ENCODE peak calls at places on chromosome 17, in five cellular contexts. Y is A549, H is cardiac fibroblast, Q is breast epithelium, J is foreskin fibroblast. V is an unnamed sample.

GRCh38 chr17:49000943-49001342 is 3.8 kb downstream of the IGF2BP1 start:
- DNase-seq in Y (no peak), Q (no peak), J (no peak), H (peak), V (no peak)

GRCh38 chr17:8696951-8697745 is 47.5 kb downstream of the CCDC42 start:
- DNase-seq in H (peak), J (no peak), Y (no peak), Q (no peak), V (peak)

GRCh38 chr17:21272881-21273839 is 11.4 kb upstream of the MAP2K3 start:
- DNase-seq in H (no peak), Q (no peak), J (no peak), Y (no peak), V (no peak)

GRCh38 chr17:17763136-17763535 is 73.7 kb downstream of the SREBF1 start:
- DNase-seq in Y (no peak), H (no peak), Q (no peak), J (no peak), V (no peak)

GRCh38 chr17:26963163-26963503 is 330.8 kb upstream of the WSB1 start:
- DNase-seq in H (no peak), J (no peak), Y (no peak), Q (no peak), V (no peak)

GRCh38 chr17:73906896-73907600 is 262.8 kb upstream of the SDK2 start:
- DNase-seq in Q (no peak), Y (no peak), J (no peak), H (no peak), V (no peak)

GRCh38 chr17:78706271-78706915 is 75.7 kb downstream of the CYTH1 start:
- DNase-seq in Y (peak), J (no peak), Q (no peak), H (no peak), V (no peak)

GRCh38 chr17:17125136-17126084 is 80.7 kb downstream of the PLD6 start:
- DNase-seq in H (no peak), Y (no peak), J (no peak), Q (no peak), V (no peak)

GRCh38 chr17:62718420-62718819 is 89.7 kb downstream of the MARCHF10 start:
- DNase-seq in H (peak), Y (no peak), Q (no peak), J (no peak), V (no peak)

GRCh38 chr17:37678036-37678435 is 34.8 kb upstream of the DDX52 start:
- DNase-seq in Q (no peak), J (no peak), H (no peak), Y (no peak), V (no peak)

GRCh38 chr17:2433696-2434095 is 32.8 kb upstream of the MNT start:
- DNase-seq in H (no peak), Q (no peak), Y (no peak), J (no peak), V (no peak)

GRCh38 chr17:31907342-31907975 is 6.0 kb upstream of the UTP6 start:
- DNase-seq in Q (peak), Y (no peak), H (peak), J (peak), V (no peak)

GRCh38 chr17:69909389-69909788 is 165.6 kb upstream of the KCNJ16 start:
- DNase-seq in Q (no peak), J (no peak), Y (no peak), H (no peak), V (no peak)

GRCh38 chr17:50638572-50638850 is 3.8 kb downstream of the ABCC3 start:
- DNase-seq in Y (peak), J (peak), Q (no peak), H (peak), V (no peak)

GRCh38 chr17:80274317-80274716 is 13.7 kb downstream of the RNF213 start:
- DNase-seq in Y (no peak), Q (no peak), H (no peak), J (no peak), V (no peak)

GRCh38 chr17:77741109-77741508 is 217.4 kb upstream of the TNRC6C start:
- DNase-seq in Q (no peak), H (no peak), J (no peak), Y (no peak), V (no peak)

GRCh38 chr17:42673885-42674754 is 2.7 kb downstream of the PLEKHH3 start:
- DNase-seq in H (peak), Q (no peak), Y (peak), J (peak), V (no peak)

GRCh38 chr17:76929148-76929547 is 60.9 kb downstream of the MGAT5B start:
- DNase-seq in Q (no peak), J (no peak), H (no peak), Y (no peak), V (no peak)

GRCh38 chr17:7019839-7020519 is 2.9 kb upstream of the BCL6B start:
- DNase-seq in Y (peak), H (peak), Q (peak), J (no peak), V (no peak)

GRCh38 chr17:30363715-30364202 is 15.0 kb upstream of the CPD start:
- DNase-seq in Y (no peak), H (peak), J (peak), Q (peak), V (peak)

GRCh38 chr17:28390563-28390962 is 15.4 kb downstream of the SLC46A1 start:
- DNase-seq in Y (no peak), J (no peak), Q (no peak), H (no peak), V (no peak)

GRCh38 chr17:8585911-8586310 is 44.6 kb downstream of the MYH10 start:
- DNase-seq in H (no peak), J (no peak), Q (no peak), Y (no peak), V (no peak)

GRCh38 chr17:78316867-78317816 is 42.7 kb downstream of the SOCS3 start:
- DNase-seq in Y (peak), J (peak), H (peak), Q (no peak), V (no peak)

DNA sequence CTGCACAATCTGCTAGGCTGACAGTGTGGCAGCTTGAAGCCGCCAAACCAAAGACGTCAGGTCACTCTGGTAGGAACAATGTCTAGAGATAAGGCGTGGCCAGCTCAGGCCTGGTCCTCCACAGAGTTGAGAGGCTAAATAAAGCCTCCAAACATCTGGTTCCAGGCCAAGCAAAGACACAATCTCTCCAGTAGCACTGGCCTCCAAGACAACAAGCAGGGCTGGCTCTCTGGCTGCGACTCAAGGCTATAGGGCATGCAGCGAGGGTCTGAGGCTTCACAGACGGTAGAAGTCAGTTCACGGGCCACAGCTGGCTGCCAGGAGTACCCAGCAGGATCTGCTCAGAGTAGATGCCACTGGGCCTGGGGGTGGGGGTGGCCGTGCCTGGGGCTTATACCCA is 75.6 kb downstream of the ABR start:
- DNase-seq in J (no peak), Y (no peak), H (peak), Q (no peak), V (no peak)
- H3K4me3 ChIP-seq in J (no peak), Y (no peak), H (no peak), Q (no peak), V (no peak)

GRCh38 chr17:44219126-44219635 is 294 bp downstream of the UBTF start:
- DNase-seq in J (peak), Y (peak), Q (peak), H (peak), V (no peak)
- TF ChIP-seq CTCF in J (no peak), Y (no peak), Q (peak), H (peak), V (peak)

DNA sequence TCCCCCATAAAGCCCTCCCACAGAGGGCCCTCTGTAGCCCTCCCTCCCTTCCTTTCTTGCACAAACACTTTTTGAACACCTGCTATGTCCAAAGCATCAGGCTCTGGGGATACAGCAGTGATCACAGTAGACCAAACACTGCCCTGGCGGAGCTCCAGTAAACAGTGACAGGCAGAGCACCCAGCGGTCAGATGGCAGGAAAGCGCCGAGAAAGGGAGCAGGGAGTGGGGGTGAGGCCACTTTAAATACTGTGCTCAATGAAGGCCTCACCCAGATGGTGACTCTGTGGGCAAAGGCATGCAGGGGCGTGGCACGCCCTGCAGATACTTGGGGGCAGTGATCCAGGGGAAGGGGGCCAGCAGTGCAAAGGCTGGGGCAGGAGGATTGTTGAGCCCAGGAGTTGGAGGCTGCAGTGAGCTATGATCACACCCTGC is 7.6 kb downstream of the PRR29 start:
- DNase-seq in Q (no peak), Y (peak), H (no peak), J (no peak), V (no peak)
- H3K4me3 ChIP-seq in Q (peak), Y (no peak), H (no peak), J (no peak), V (no peak)

DNA sequence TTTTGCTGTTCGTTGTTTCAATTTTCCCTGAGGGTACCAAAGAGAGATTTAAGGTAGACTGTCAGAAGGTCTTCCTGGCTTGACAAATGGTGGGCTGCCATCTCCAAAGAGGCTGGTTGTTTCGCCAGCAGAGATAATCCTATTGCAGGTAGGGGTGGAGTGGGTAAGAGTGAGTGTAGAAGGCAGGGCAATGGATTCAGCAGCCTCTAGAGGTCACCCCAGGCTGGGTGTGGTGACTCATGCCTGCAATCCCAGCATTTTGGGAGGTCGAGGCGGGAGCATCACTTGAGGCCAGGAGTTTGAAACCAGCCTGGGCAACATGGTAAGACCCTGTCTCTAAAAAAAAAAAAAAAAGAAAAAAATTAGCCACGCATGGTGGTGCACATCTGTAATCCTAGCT is 34.6 kb downstream of the DCAKD start:
- DNase-seq in J (no peak), Q (no peak), H (no peak), Y (peak), V (no peak)
- TF ChIP-seq CTCF in J (peak), Q (no peak), H (peak), Y (peak), V (peak)